ENCODE peak calls at places on chromosomes 4 and X, in nine cellular contexts. B is fibroblast of pulmonary artery; U is BE2C; X is stimulated activated CD8-positive, alpha-beta memory T cell treated with anti-CD3 and anti-CD28 coated beads, Interleukin-7, amount 100 ng/mL, for 1 hour; R is fibroblast of lung; I is frontal cortex; Z is neuronal stem cell; A is iPS-NIHi11; K is NCI-H1694. J is an unnamed sample.

GRCh38 chr4:15106417-15106816 is 104.1 kb downstream of the CPEB2 start:
- DNase-seq in B (no peak), U (no peak), X (no peak), R (no peak), I (no peak), Z (no peak), A (no peak), K (no peak), J (no peak)

GRCh38 chrX:13803116-13803515 is 13.8 kb downstream of the GPM6B start:
- DNase-seq in B (no peak), U (no peak), X (no peak), R (no peak), I (no peak), Z (no peak), A (peak; percentile 26), K (no peak), J (no peak)

GRCh38 chrX:14673764-14674163 is 144.4 kb downstream of the GLRA2 start:
- DNase-seq in B (peak; percentile 82), U (peak; percentile 54), X (no peak), R (peak; percentile 89), I (no peak), Z (no peak), A (peak; percentile 24), K (peak; percentile 44), J (no peak)

GRCh38 chrX:8711401-8711800 is 20.5 kb downstream of the ANOS1 start:
- DNase-seq in B (no peak), U (no peak), X (no peak), R (no peak), I (no peak), Z (no peak), A (no peak), K (no peak), J (no peak)

GRCh38 chr4:86256086-86256485 is 103.8 kb downstream of the MAPK10 start:
- DNase-seq in B (no peak), U (no peak), X (no peak), R (no peak), I (no peak), Z (no peak), A (no peak), K (no peak), J (peak; percentile 6)

GRCh38 chr4:68599150-68599549 is 23.0 kb upstream of the UGT2B17 start:
- DNase-seq in B (no peak), U (no peak), X (no peak), R (no peak), I (no peak), Z (no peak), A (no peak), K (no peak), J (no peak)

GRCh38 chrX:101287402-101287801 is 3.7 kb downstream of the TAF7L start:
- DNase-seq in B (peak; percentile 66), U (peak; percentile 11), X (no peak), R (peak; percentile 14), I (peak; percentile 10), Z (peak; percentile 12), A (peak; percentile 11), K (peak; percentile 31), J (peak; percentile 9)

GRCh38 chr4:159146454-159146853 is 43.6 kb downstream of the RAPGEF2 start:
- DNase-seq in B (no peak), U (no peak), X (no peak), R (no peak), I (no peak), Z (no peak), A (no peak), K (no peak), J (no peak)

GRCh38 chr4:183600189-183600685 is 58.7 kb downstream of the RWDD4 start:
- DNase-seq in B (peak; percentile 22), U (peak; percentile 26), X (no peak), R (no peak), I (no peak), Z (no peak), A (peak; percentile 44), K (no peak), J (no peak)

GRCh38 chr4:21790437-21791029 is 158.0 kb downstream of the KCNIP4 start:
- DNase-seq in B (peak; percentile 74), U (no peak), X (no peak), R (peak; percentile 36), I (no peak), Z (no peak), A (no peak), K (peak; percentile 33), J (peak; percentile 10)

GRCh38 chr4:165328708-165329107 is 1.2 kb downstream of the MSMO1 start:
- DNase-seq in B (no peak), U (no peak), X (no peak), R (no peak), I (no peak), Z (no peak), A (no peak), K (no peak), J (no peak)

GRCh38 chrX:70505451-70505841 is 60.8 kb downstream of the DLG3 start:
- DNase-seq in B (no peak), U (no peak), X (no peak), R (no peak), I (no peak), Z (no peak), A (no peak), K (no peak), J (no peak)

GRCh38 chr4:80172203-80172602 is 25.1 kb upstream of the PRDM8 start:
- DNase-seq in B (no peak), U (no peak), X (no peak), R (no peak), I (no peak), Z (no peak), A (no peak), K (no peak), J (no peak)

GRCh38 chrX:10722804-10723364 is 102.5 kb upstream of the MID1 start:
- DNase-seq in B (peak; percentile 67), U (peak; percentile 50), X (no peak), R (peak; percentile 33), I (peak; percentile 30), Z (peak; percentile 39), A (peak; percentile 55), K (peak; percentile 0), J (peak; percentile 6)

GRCh38 chr4:6343950-6344408 is 74.3 kb downstream of the WFS1 start:
- DNase-seq in B (peak; percentile 10), U (no peak), X (no peak), R (peak; percentile 82), I (no peak), Z (no peak), A (peak; percentile 58), K (no peak), J (no peak)

GRCh38 chr4:157265281-157265680 is 44.8 kb downstream of the GRIA2 start:
- DNase-seq in B (peak; percentile 7), U (no peak), X (no peak), R (peak; percentile 42), I (no peak), Z (peak; percentile 2), A (peak; percentile 56), K (no peak), J (no peak)

GRCh38 chrX:55908685-55909212 is 191.2 kb downstream of the RRAGB start:
- DNase-seq in B (peak; percentile 4), U (no peak), X (no peak), R (peak; percentile 1), I (peak; percentile 4), Z (peak; percentile 3), A (peak; percentile 42), K (no peak), J (no peak)

GRCh38 chr4:146654976-146655761 is 16.5 kb downstream of the POU4F2 start:
- DNase-seq in B (peak; percentile 25), U (peak; percentile 71), X (no peak), R (peak; percentile 21), I (no peak), Z (peak; percentile 57), A (peak; percentile 60), K (no peak), J (peak; percentile 43)

GRCh38 chr4:105808459-105809041 is 86.7 kb upstream of the NPNT start:
- DNase-seq in B (peak; percentile 81), U (peak; percentile 26), X (no peak), R (peak; percentile 72), I (no peak), Z (no peak), A (no peak), K (no peak), J (no peak)

GRCh38 chr4:8079031-8079885 is 79.4 kb downstream of the ABLIM2 start:
- DNase-seq in B (peak; percentile 53), U (peak; percentile 52), X (no peak), R (peak; percentile 45), I (no peak), Z (no peak), A (no peak), K (no peak), J (no peak)

GRCh38 chrX:30577362-30577961 is at the start of gene TASL:
- DNase-seq in B (no peak), U (no peak), X (no peak), R (no peak), I (no peak), Z (no peak), A (no peak), K (no peak), J (no peak)

GRCh38 chrX:40176979-40177430 is 79.2 kb upstream of the BCOR start:
- DNase-seq in B (no peak), U (no peak), X (no peak), R (peak; percentile 29), I (no peak), Z (no peak), A (no peak), K (no peak), J (no peak)

GRCh38 chr4:87620491-87620890 is 12.2 kb downstream of the DSPP start:
- DNase-seq in B (no peak), U (no peak), X (no peak), R (no peak), I (peak; percentile 27), Z (no peak), A (no peak), K (no peak), J (no peak)

GRCh38 chr4:152036626-152037025 is 275.8 kb upstream of the GATB start:
- DNase-seq in B (no peak), U (no peak), X (no peak), R (peak; percentile 51), I (no peak), Z (no peak), A (no peak), K (no peak), J (no peak)

GRCh38 chr4:40856836-40857362 is 107.1 kb downstream of the NSUN7 start:
- DNase-seq in B (peak; percentile 48), U (peak; percentile 85), X (no peak), R (peak; percentile 69), I (peak; percentile 83), Z (peak; percentile 64), A (peak; percentile 97), K (no peak), J (no peak)

GRCh38 chr4:133320576-133321170 is 171.6 kb downstream of the PCDH10 start:
- DNase-seq in B (peak; percentile 52), U (peak; percentile 43), X (no peak), R (peak; percentile 34), I (peak; percentile 9), Z (peak; percentile 23), A (peak; percentile 57), K (peak; percentile 10), J (no peak)

GRCh38 chr4:6474053-6474568 is 1.7 kb upstream of the PPP2R2C start:
- DNase-seq in B (no peak), U (peak; percentile 33), X (no peak), R (no peak), I (no peak), Z (no peak), A (peak; percentile 56), K (no peak), J (no peak)

GRCh38 chrX:125977851-125978250 is 188.2 kb downstream of the DCAF12L2 start:
- DNase-seq in B (no peak), U (no peak), X (no peak), R (no peak), I (no peak), Z (no peak), A (no peak), K (no peak), J (no peak)

GRCh38 chrX:311156-312129 is 7.2 kb downstream of the GTPBP6 start:
- DNase-seq in B (no peak), U (no peak), X (no peak), R (no peak), I (no peak), Z (no peak), A (no peak), K (no peak), J (no peak)

GRCh38 chrX:63349307-63349706 is 1.8 kb downstream of the SPIN4 start:
- DNase-seq in B (no peak), U (no peak), X (no peak), R (no peak), I (no peak), Z (no peak), A (no peak), K (no peak), J (no peak)

GRCh38 chr4:2685541-2685940 is 70.6 kb downstream of the TNIP2 start:
- DNase-seq in B (no peak), U (no peak), X (no peak), R (peak; percentile 27), I (no peak), Z (no peak), A (no peak), K (no peak), J (no peak)

J was measured in NCI-H1930.